ENCODE peak calls at places on chromosomes 4 and X, in four cellular contexts. One of them, this sample, is unnamed. For H3K27me3 and H3K4me1, the result is how much of the 10 kb centered on the place peaks cover.

GRCh38 chr4:52312722-52313121 is 261.6 kb downstream of the SPATA18 start:
- DNase-seq in astrocyte: no peak
- DNase-seq in IMR-90: no peak
- DNase-seq in uterus: no peak
- DNase-seq in this sample: no peak

GRCh38 chr4:3073158-3074077 is 920 bp downstream of the HTT-AS start:
- DNase-seq in astrocyte: no peak
- DNase-seq in IMR-90: no peak
- DNase-seq in uterus: no peak
- DNase-seq in this sample: peak

GRCh38 chr4:154049457-154050181 is 260.7 kb upstream of the SFRP2 start:
- DNase-seq in astrocyte: peak
- DNase-seq in IMR-90: no peak
- DNase-seq in uterus: peak
- DNase-seq in this sample: peak

GRCh38 chrX:8679572-8679971 is 52.4 kb downstream of the ANOS1 start:
- DNase-seq in astrocyte: no peak
- DNase-seq in IMR-90: no peak
- DNase-seq in uterus: no peak
- DNase-seq in this sample: no peak

GRCh38 chrX:46965125-46965758 is 53.0 kb downstream of the JADE3 start:
- DNase-seq in astrocyte: peak
- DNase-seq in IMR-90: peak
- DNase-seq in uterus: no peak
- DNase-seq in this sample: peak

GRCh38 chr4:47368211-47368610 is 95.3 kb downstream of the COMMD8 start:
- DNase-seq in astrocyte: no peak
- DNase-seq in IMR-90: no peak
- DNase-seq in uterus: no peak
- DNase-seq in this sample: no peak

GRCh38 chr4:134326866-134327265 is 125.3 kb upstream of the PABPC4L start:
- DNase-seq in astrocyte: no peak
- DNase-seq in IMR-90: no peak
- DNase-seq in uterus: no peak
- DNase-seq in this sample: no peak

GRCh38 chrX:132169554-132169953 is 41.7 kb upstream of the FRMD7 start:
- DNase-seq in astrocyte: no peak
- DNase-seq in IMR-90: no peak
- DNase-seq in uterus: no peak
- DNase-seq in this sample: no peak

GRCh38 chrX:18931972-18932371 is 51.9 kb downstream of the PHKA2 start:
- DNase-seq in astrocyte: no peak
- DNase-seq in IMR-90: peak
- DNase-seq in uterus: no peak
- DNase-seq in this sample: peak

GRCh38 chr4:24594887-24595286 is 10.5 kb upstream of the DHX15 start:
- DNase-seq in astrocyte: peak
- DNase-seq in IMR-90: peak
- DNase-seq in uterus: no peak
- DNase-seq in this sample: peak

GRCh38 chrX:118370921-118371624 is 25.2 kb downstream of the WDR44 start:
- DNase-seq in astrocyte: peak
- DNase-seq in IMR-90: peak
- DNase-seq in uterus: no peak
- DNase-seq in this sample: peak

GRCh38 chr4:62460329-62460728 is 1260.2 kb downstream of the ADGRL3 start:
- DNase-seq in astrocyte: no peak
- DNase-seq in IMR-90: no peak
- DNase-seq in uterus: no peak
- DNase-seq in this sample: no peak

GRCh38 chr4:4518747-4519146 is 23.1 kb downstream of the STX18 start:
- DNase-seq in astrocyte: no peak
- DNase-seq in IMR-90: no peak
- DNase-seq in uterus: no peak
- DNase-seq in this sample: no peak

GRCh38 chrX:4661771-4662170 is 948.3 kb upstream of the PRKX start:
- DNase-seq in astrocyte: no peak
- DNase-seq in IMR-90: no peak
- DNase-seq in uterus: no peak
- DNase-seq in this sample: no peak

GRCh38 chr4:148431401-148431800 is 10.8 kb downstream of the NR3C2 start:
- DNase-seq in astrocyte: no peak
- DNase-seq in IMR-90: no peak
- DNase-seq in uterus: no peak
- DNase-seq in this sample: no peak

GRCh38 chrX:54930291-54931049 is 9.8 kb downstream of the TRO start:
- DNase-seq in astrocyte: no peak
- DNase-seq in IMR-90: no peak
- DNase-seq in uterus: no peak
- DNase-seq in this sample: no peak

GRCh38 chr4:184805462-184806245 is 20.1 kb downstream of the ACSL1 start:
- DNase-seq in astrocyte: no peak
- DNase-seq in IMR-90: no peak
- DNase-seq in uterus: no peak
- DNase-seq in this sample: no peak

GRCh38 chr4:38241541-38241940 is 281.3 kb downstream of the PTTG2 start:
- DNase-seq in astrocyte: peak
- DNase-seq in IMR-90: no peak
- DNase-seq in uterus: no peak
- DNase-seq in this sample: peak

GRCh38 chrX:52574416-52575275 is 57.8 kb upstream of the XAGE1B start:
- DNase-seq in astrocyte: peak
- DNase-seq in IMR-90: peak
- DNase-seq in uterus: no peak
- DNase-seq in this sample: peak

DNA sequence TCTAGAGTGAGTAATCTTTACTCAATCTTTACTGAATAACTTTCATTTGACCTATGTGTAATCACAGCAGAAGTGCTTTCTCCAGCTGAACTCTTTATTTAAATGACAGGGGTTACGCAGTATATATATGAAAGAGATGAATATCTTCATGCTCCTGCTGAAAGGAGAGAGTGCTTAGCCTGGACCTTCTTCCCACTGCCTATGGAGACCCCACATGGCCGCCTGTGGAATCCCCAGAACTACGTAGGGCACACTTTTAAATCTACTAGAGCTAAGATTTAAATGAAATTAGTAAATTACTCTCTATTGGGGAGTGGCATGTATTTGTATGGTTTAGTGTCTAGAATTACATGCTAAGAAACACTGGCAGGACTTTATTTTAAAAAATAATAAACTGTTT is 391.2 kb downstream of the ANKRD50 start:
- DNase-seq in astrocyte: peak
- DNase-seq in IMR-90: peak
- DNase-seq in uterus: no peak
- DNase-seq in this sample: peak
- H3K4me3 ChIP-seq in astrocyte: no peak
- H3K4me3 ChIP-seq in IMR-90: no peak
- H3K4me3 ChIP-seq in uterus: no peak
- H3K4me3 ChIP-seq in this sample: no peak

GRCh38 chrX:152202886-152203285 is 64.5 kb upstream of the MAGEA10 start:
- DNase-seq in astrocyte: no peak
- DNase-seq in IMR-90: no peak
- DNase-seq in uterus: no peak
- DNase-seq in this sample: no peak
- H3K27me3 ChIP-seq in astrocyte: under half
- H3K27me3 ChIP-seq in IMR-90: under half
- H3K27me3 ChIP-seq in uterus: under half
- H3K27me3 ChIP-seq in this sample: under half

GRCh38 chr4:76993787-76994641 is 44.5 kb downstream of the SEPTIN11 start:
- DNase-seq in astrocyte: no peak
- DNase-seq in IMR-90: no peak
- DNase-seq in uterus: no peak
- DNase-seq in this sample: no peak
- H3K4me1 ChIP-seq in astrocyte: under half
- H3K4me1 ChIP-seq in IMR-90: under half
- H3K4me1 ChIP-seq in uterus: under half
- H3K4me1 ChIP-seq in this sample: under half

GRCh38 chr4:40475609-40476008 is 140.5 kb downstream of the CHRNA9 start:
- DNase-seq in astrocyte: no peak
- DNase-seq in IMR-90: no peak
- DNase-seq in uterus: no peak
- DNase-seq in this sample: no peak
- H3K4me3 ChIP-seq in astrocyte: no peak
- H3K4me3 ChIP-seq in IMR-90: no peak
- H3K4me3 ChIP-seq in uterus: no peak
- H3K4me3 ChIP-seq in this sample: no peak

GRCh38 chrX:32745323-32745722 is 466.0 kb downstream of the DMD start:
- DNase-seq in astrocyte: no peak
- DNase-seq in IMR-90: no peak
- DNase-seq in uterus: no peak
- DNase-seq in this sample: no peak

GRCh38 chrX:32744906-32745305 is 466.4 kb downstream of the DMD start:
- DNase-seq in astrocyte: no peak
- DNase-seq in IMR-90: no peak
- DNase-seq in uterus: no peak
- DNase-seq in this sample: no peak

GRCh38 chrX:32749075-32749474 is 462.3 kb downstream of the DMD start:
- DNase-seq in astrocyte: no peak
- DNase-seq in IMR-90: no peak
- DNase-seq in uterus: no peak
- DNase-seq in this sample: no peak
- H3K27me3 ChIP-seq in astrocyte: under half
- H3K27me3 ChIP-seq in IMR-90: under half
- H3K27me3 ChIP-seq in uterus: under half
- H3K27me3 ChIP-seq in this sample: under half

DNA sequence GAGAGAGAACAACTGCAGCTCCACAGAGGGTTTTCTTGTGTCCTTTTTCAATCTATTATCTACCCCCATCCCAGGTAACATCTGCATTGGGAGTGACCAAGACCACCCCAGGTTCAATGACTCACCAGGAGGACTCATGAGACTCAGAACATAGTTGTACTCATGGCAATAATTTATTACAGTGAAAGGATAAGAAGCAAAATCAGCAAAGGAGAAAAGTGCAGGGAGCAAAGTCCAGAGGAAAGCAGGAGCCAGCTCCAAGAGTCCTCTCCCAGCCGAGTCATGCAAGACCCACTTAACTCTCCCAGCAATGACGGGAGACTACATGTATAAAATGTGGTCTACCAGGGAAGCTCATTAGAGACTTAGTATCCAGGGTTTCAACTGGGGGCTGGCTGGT is 129.5 kb upstream of the RBPJ start:
- DNase-seq in astrocyte: no peak
- DNase-seq in IMR-90: peak
- DNase-seq in uterus: no peak
- DNase-seq in this sample: no peak
- H3K4me1 ChIP-seq in astrocyte: under half
- H3K4me1 ChIP-seq in IMR-90: under half
- H3K4me1 ChIP-seq in uterus: under half
- H3K4me1 ChIP-seq in this sample: under half

GRCh38 chr4:127672111-127672510 is 39.4 kb downstream of the INTU start:
- DNase-seq in astrocyte: no peak
- DNase-seq in IMR-90: no peak
- DNase-seq in uterus: no peak
- DNase-seq in this sample: no peak
- H3K4me3 ChIP-seq in astrocyte: no peak
- H3K4me3 ChIP-seq in IMR-90: no peak
- H3K4me3 ChIP-seq in uterus: no peak
- H3K4me3 ChIP-seq in this sample: no peak

GRCh38 chr4:133151301-133151680 is 2.2 kb downstream of the PCDH10 start:
- DNase-seq in astrocyte: peak
- DNase-seq in IMR-90: no peak
- DNase-seq in uterus: no peak
- DNase-seq in this sample: peak

GRCh38 chr4:133150643-133151300 is 1.7 kb downstream of the PCDH10 start:
- DNase-seq in astrocyte: peak
- DNase-seq in IMR-90: no peak
- DNase-seq in uterus: peak
- DNase-seq in this sample: peak

GRCh38 chr4:133152801-133153526 is 3.9 kb downstream of the PCDH10 start:
- DNase-seq in astrocyte: peak
- DNase-seq in IMR-90: no peak
- DNase-seq in uterus: no peak
- DNase-seq in this sample: peak

GRCh38 chr4:133152330-133152791 is 3.3 kb downstream of the PCDH10 start:
- DNase-seq in astrocyte: peak
- DNase-seq in IMR-90: no peak
- DNase-seq in uterus: no peak
- DNase-seq in this sample: peak

GRCh38 chr4:133151681-133152329 is 2.7 kb downstream of the PCDH10 start:
- DNase-seq in astrocyte: peak
- DNase-seq in IMR-90: no peak
- DNase-seq in uterus: no peak
- DNase-seq in this sample: peak
- H3K27me3 ChIP-seq in astrocyte: under half
- H3K27me3 ChIP-seq in IMR-90: under half
- H3K27me3 ChIP-seq in uterus: under half
- H3K27me3 ChIP-seq in this sample: under half